ENCODE peak calls at places on chromosome X, in ten cellular contexts. One of them, this sample, is unnamed.

GRCh38 chrX:10106801-10107200 is 50.0 kb upstream of the CLCN4 start:
- DNase-seq in A549: no peak
- DNase-seq in activated CD8-positive, alpha-beta T cell treated with anti-CD3 and anti-CD28 coated beads for 36 hours: peak
- DNase-seq in upper lobe of left lung: no peak
- DNase-seq in astrocyte of the spinal cord: no peak
- DNase-seq in retinal pigment epithelial cell: no peak
- DNase-seq in brain microvascular endothelial cell: no peak
- DNase-seq in mucosa of descending colon: no peak
- DNase-seq in CD4-positive, alpha-beta T cell: peak
- DNase-seq in foreskin fibroblast: no peak
- DNase-seq in this sample: no peak

GRCh38 chrX:133921764-133922389 is 63.5 kb downstream of the GPC3 start:
- DNase-seq in A549: peak
- DNase-seq in activated CD8-positive, alpha-beta T cell treated with anti-CD3 and anti-CD28 coated beads for 36 hours: peak
- DNase-seq in upper lobe of left lung: no peak
- DNase-seq in astrocyte of the spinal cord: no peak
- DNase-seq in retinal pigment epithelial cell: no peak
- DNase-seq in brain microvascular endothelial cell: peak
- DNase-seq in mucosa of descending colon: peak
- DNase-seq in CD4-positive, alpha-beta T cell: peak
- DNase-seq in foreskin fibroblast: no peak
- DNase-seq in this sample: no peak

GRCh38 chrX:64230123-64230970 is at the start of gene ASB12:
- DNase-seq in A549: no peak
- DNase-seq in activated CD8-positive, alpha-beta T cell treated with anti-CD3 and anti-CD28 coated beads for 36 hours: no peak
- DNase-seq in upper lobe of left lung: peak
- DNase-seq in astrocyte of the spinal cord: no peak
- DNase-seq in retinal pigment epithelial cell: no peak
- DNase-seq in brain microvascular endothelial cell: no peak
- DNase-seq in mucosa of descending colon: no peak
- DNase-seq in CD4-positive, alpha-beta T cell: no peak
- DNase-seq in foreskin fibroblast: no peak
- DNase-seq in this sample: no peak

GRCh38 chrX:45824471-45824870 is 623.8 kb upstream of the DIPK2B start:
- DNase-seq in A549: peak
- DNase-seq in activated CD8-positive, alpha-beta T cell treated with anti-CD3 and anti-CD28 coated beads for 36 hours: peak
- DNase-seq in upper lobe of left lung: no peak
- DNase-seq in astrocyte of the spinal cord: peak
- DNase-seq in retinal pigment epithelial cell: peak
- DNase-seq in brain microvascular endothelial cell: peak
- DNase-seq in mucosa of descending colon: no peak
- DNase-seq in CD4-positive, alpha-beta T cell: no peak
- DNase-seq in foreskin fibroblast: peak
- DNase-seq in this sample: peak

GRCh38 chrX:56788717-56789122 is 59.7 kb downstream of the NBDY start:
- DNase-seq in A549: no peak
- DNase-seq in activated CD8-positive, alpha-beta T cell treated with anti-CD3 and anti-CD28 coated beads for 36 hours: no peak
- DNase-seq in upper lobe of left lung: no peak
- DNase-seq in astrocyte of the spinal cord: peak
- DNase-seq in retinal pigment epithelial cell: no peak
- DNase-seq in brain microvascular endothelial cell: no peak
- DNase-seq in mucosa of descending colon: no peak
- DNase-seq in CD4-positive, alpha-beta T cell: peak
- DNase-seq in foreskin fibroblast: no peak
- DNase-seq in this sample: no peak

GRCh38 chrX:107673933-107674479 is 45.7 kb downstream of the PRPS1 start:
- DNase-seq in A549: no peak
- DNase-seq in activated CD8-positive, alpha-beta T cell treated with anti-CD3 and anti-CD28 coated beads for 36 hours: peak
- DNase-seq in upper lobe of left lung: peak
- DNase-seq in astrocyte of the spinal cord: peak
- DNase-seq in retinal pigment epithelial cell: no peak
- DNase-seq in brain microvascular endothelial cell: peak
- DNase-seq in mucosa of descending colon: peak
- DNase-seq in CD4-positive, alpha-beta T cell: peak
- DNase-seq in foreskin fibroblast: peak
- DNase-seq in this sample: no peak

GRCh38 chrX:49960061-49960460 is 37.7 kb downstream of the CLCN5 start:
- DNase-seq in A549: no peak
- DNase-seq in activated CD8-positive, alpha-beta T cell treated with anti-CD3 and anti-CD28 coated beads for 36 hours: no peak
- DNase-seq in upper lobe of left lung: no peak
- DNase-seq in astrocyte of the spinal cord: peak
- DNase-seq in retinal pigment epithelial cell: no peak
- DNase-seq in brain microvascular endothelial cell: no peak
- DNase-seq in mucosa of descending colon: no peak
- DNase-seq in CD4-positive, alpha-beta T cell: no peak
- DNase-seq in foreskin fibroblast: no peak
- DNase-seq in this sample: no peak

GRCh38 chrX:133412665-133413064 is 2.6 kb downstream of the GPC4 start:
- DNase-seq in A549: no peak
- DNase-seq in activated CD8-positive, alpha-beta T cell treated with anti-CD3 and anti-CD28 coated beads for 36 hours: no peak
- DNase-seq in upper lobe of left lung: no peak
- DNase-seq in astrocyte of the spinal cord: no peak
- DNase-seq in retinal pigment epithelial cell: no peak
- DNase-seq in brain microvascular endothelial cell: no peak
- DNase-seq in mucosa of descending colon: no peak
- DNase-seq in CD4-positive, alpha-beta T cell: no peak
- DNase-seq in foreskin fibroblast: no peak
- DNase-seq in this sample: no peak

GRCh38 chrX:24479924-24480722 is 15.0 kb downstream of the PDK3 start:
- DNase-seq in A549: no peak
- DNase-seq in activated CD8-positive, alpha-beta T cell treated with anti-CD3 and anti-CD28 coated beads for 36 hours: peak
- DNase-seq in upper lobe of left lung: no peak
- DNase-seq in astrocyte of the spinal cord: no peak
- DNase-seq in retinal pigment epithelial cell: no peak
- DNase-seq in brain microvascular endothelial cell: no peak
- DNase-seq in mucosa of descending colon: peak
- DNase-seq in CD4-positive, alpha-beta T cell: peak
- DNase-seq in foreskin fibroblast: no peak
- DNase-seq in this sample: no peak

GRCh38 chrX:41303013-41303412 is 30.9 kb upstream of the DDX3X start:
- DNase-seq in A549: no peak
- DNase-seq in activated CD8-positive, alpha-beta T cell treated with anti-CD3 and anti-CD28 coated beads for 36 hours: no peak
- DNase-seq in upper lobe of left lung: no peak
- DNase-seq in astrocyte of the spinal cord: no peak
- DNase-seq in retinal pigment epithelial cell: no peak
- DNase-seq in brain microvascular endothelial cell: no peak
- DNase-seq in mucosa of descending colon: no peak
- DNase-seq in CD4-positive, alpha-beta T cell: no peak
- DNase-seq in foreskin fibroblast: no peak
- DNase-seq in this sample: peak

GRCh38 chrX:10235851-10236250 is 79.1 kb downstream of the CLCN4 start:
- DNase-seq in A549: no peak
- DNase-seq in activated CD8-positive, alpha-beta T cell treated with anti-CD3 and anti-CD28 coated beads for 36 hours: no peak
- DNase-seq in upper lobe of left lung: no peak
- DNase-seq in astrocyte of the spinal cord: peak
- DNase-seq in retinal pigment epithelial cell: peak
- DNase-seq in brain microvascular endothelial cell: peak
- DNase-seq in mucosa of descending colon: no peak
- DNase-seq in CD4-positive, alpha-beta T cell: no peak
- DNase-seq in foreskin fibroblast: peak
- DNase-seq in this sample: no peak

GRCh38 chrX:135396109-135396508 is 25.6 kb upstream of the SMIM10L2A start:
- DNase-seq in A549: no peak
- DNase-seq in activated CD8-positive, alpha-beta T cell treated with anti-CD3 and anti-CD28 coated beads for 36 hours: no peak
- DNase-seq in upper lobe of left lung: no peak
- DNase-seq in astrocyte of the spinal cord: peak
- DNase-seq in retinal pigment epithelial cell: no peak
- DNase-seq in brain microvascular endothelial cell: no peak
- DNase-seq in mucosa of descending colon: no peak
- DNase-seq in CD4-positive, alpha-beta T cell: no peak
- DNase-seq in foreskin fibroblast: peak
- DNase-seq in this sample: peak

GRCh38 chrX:14916017-14916674 is 42.9 kb downstream of the MOSPD2 start:
- DNase-seq in A549: no peak
- DNase-seq in activated CD8-positive, alpha-beta T cell treated with anti-CD3 and anti-CD28 coated beads for 36 hours: no peak
- DNase-seq in upper lobe of left lung: no peak
- DNase-seq in astrocyte of the spinal cord: peak
- DNase-seq in retinal pigment epithelial cell: no peak
- DNase-seq in brain microvascular endothelial cell: peak
- DNase-seq in mucosa of descending colon: no peak
- DNase-seq in CD4-positive, alpha-beta T cell: no peak
- DNase-seq in foreskin fibroblast: peak
- DNase-seq in this sample: peak

GRCh38 chrX:51292421-51292820 is 40.2 kb upstream of the NUDT10 start:
- DNase-seq in A549: no peak
- DNase-seq in activated CD8-positive, alpha-beta T cell treated with anti-CD3 and anti-CD28 coated beads for 36 hours: no peak
- DNase-seq in upper lobe of left lung: no peak
- DNase-seq in astrocyte of the spinal cord: no peak
- DNase-seq in retinal pigment epithelial cell: no peak
- DNase-seq in brain microvascular endothelial cell: no peak
- DNase-seq in mucosa of descending colon: no peak
- DNase-seq in CD4-positive, alpha-beta T cell: no peak
- DNase-seq in foreskin fibroblast: no peak
- DNase-seq in this sample: no peak

GRCh38 chrX:139020793-139021192 is 309.3 kb upstream of the FGF13 start:
- DNase-seq in A549: no peak
- DNase-seq in activated CD8-positive, alpha-beta T cell treated with anti-CD3 and anti-CD28 coated beads for 36 hours: no peak
- DNase-seq in upper lobe of left lung: no peak
- DNase-seq in astrocyte of the spinal cord: no peak
- DNase-seq in retinal pigment epithelial cell: no peak
- DNase-seq in brain microvascular endothelial cell: no peak
- DNase-seq in mucosa of descending colon: no peak
- DNase-seq in CD4-positive, alpha-beta T cell: no peak
- DNase-seq in foreskin fibroblast: no peak
- DNase-seq in this sample: no peak

GRCh38 chrX:153032397-153033118 is 23.7 kb upstream of the PNMA3 start:
- DNase-seq in A549: peak
- DNase-seq in activated CD8-positive, alpha-beta T cell treated with anti-CD3 and anti-CD28 coated beads for 36 hours: peak
- DNase-seq in upper lobe of left lung: peak
- DNase-seq in astrocyte of the spinal cord: peak
- DNase-seq in retinal pigment epithelial cell: no peak
- DNase-seq in brain microvascular endothelial cell: peak
- DNase-seq in mucosa of descending colon: peak
- DNase-seq in CD4-positive, alpha-beta T cell: peak
- DNase-seq in foreskin fibroblast: peak
- DNase-seq in this sample: no peak

GRCh38 chrX:53483838-53484420 is 49.8 kb upstream of the HSD17B10 start:
- DNase-seq in A549: no peak
- DNase-seq in activated CD8-positive, alpha-beta T cell treated with anti-CD3 and anti-CD28 coated beads for 36 hours: no peak
- DNase-seq in upper lobe of left lung: no peak
- DNase-seq in astrocyte of the spinal cord: peak
- DNase-seq in retinal pigment epithelial cell: no peak
- DNase-seq in brain microvascular endothelial cell: no peak
- DNase-seq in mucosa of descending colon: no peak
- DNase-seq in CD4-positive, alpha-beta T cell: no peak
- DNase-seq in foreskin fibroblast: peak
- DNase-seq in this sample: peak

GRCh38 chrX:131704136-131704695 is 160.3 kb downstream of the OR13H1 start:
- DNase-seq in A549: peak
- DNase-seq in activated CD8-positive, alpha-beta T cell treated with anti-CD3 and anti-CD28 coated beads for 36 hours: no peak
- DNase-seq in upper lobe of left lung: no peak
- DNase-seq in astrocyte of the spinal cord: peak
- DNase-seq in retinal pigment epithelial cell: peak
- DNase-seq in brain microvascular endothelial cell: peak
- DNase-seq in mucosa of descending colon: no peak
- DNase-seq in CD4-positive, alpha-beta T cell: no peak
- DNase-seq in foreskin fibroblast: no peak
- DNase-seq in this sample: no peak

GRCh38 chrX:70481424-70481823 is 36.8 kb downstream of the DLG3 start:
- DNase-seq in A549: no peak
- DNase-seq in activated CD8-positive, alpha-beta T cell treated with anti-CD3 and anti-CD28 coated beads for 36 hours: no peak
- DNase-seq in upper lobe of left lung: no peak
- DNase-seq in astrocyte of the spinal cord: no peak
- DNase-seq in retinal pigment epithelial cell: no peak
- DNase-seq in brain microvascular endothelial cell: no peak
- DNase-seq in mucosa of descending colon: no peak
- DNase-seq in CD4-positive, alpha-beta T cell: no peak
- DNase-seq in foreskin fibroblast: no peak
- DNase-seq in this sample: no peak

GRCh38 chrX:46407753-46408130 is 137.5 kb downstream of the ZNF674 start:
- DNase-seq in A549: no peak
- DNase-seq in activated CD8-positive, alpha-beta T cell treated with anti-CD3 and anti-CD28 coated beads for 36 hours: no peak
- DNase-seq in upper lobe of left lung: no peak
- DNase-seq in astrocyte of the spinal cord: peak
- DNase-seq in retinal pigment epithelial cell: no peak
- DNase-seq in brain microvascular endothelial cell: no peak
- DNase-seq in mucosa of descending colon: no peak
- DNase-seq in CD4-positive, alpha-beta T cell: no peak
- DNase-seq in foreskin fibroblast: no peak
- DNase-seq in this sample: no peak

GRCh38 chrX:39563189-39563588 is 534.6 kb downstream of the BCOR start:
- DNase-seq in A549: no peak
- DNase-seq in activated CD8-positive, alpha-beta T cell treated with anti-CD3 and anti-CD28 coated beads for 36 hours: no peak
- DNase-seq in upper lobe of left lung: no peak
- DNase-seq in astrocyte of the spinal cord: no peak
- DNase-seq in retinal pigment epithelial cell: no peak
- DNase-seq in brain microvascular endothelial cell: no peak
- DNase-seq in mucosa of descending colon: no peak
- DNase-seq in CD4-positive, alpha-beta T cell: no peak
- DNase-seq in foreskin fibroblast: no peak
- DNase-seq in this sample: no peak

GRCh38 chrX:71622347-71623104 is 4.2 kb upstream of the CXCR3 start:
- DNase-seq in A549: peak
- DNase-seq in activated CD8-positive, alpha-beta T cell treated with anti-CD3 and anti-CD28 coated beads for 36 hours: peak
- DNase-seq in upper lobe of left lung: no peak
- DNase-seq in astrocyte of the spinal cord: peak
- DNase-seq in retinal pigment epithelial cell: no peak
- DNase-seq in brain microvascular endothelial cell: peak
- DNase-seq in mucosa of descending colon: peak
- DNase-seq in CD4-positive, alpha-beta T cell: peak
- DNase-seq in foreskin fibroblast: peak
- DNase-seq in this sample: peak
- TF ChIP-seq CTCF in A549: no peak
- TF ChIP-seq CTCF in activated CD8-positive, alpha-beta T cell treated with anti-CD3 and anti-CD28 coated beads for 36 hours: no peak
- TF ChIP-seq CTCF in upper lobe of left lung: peak
- TF ChIP-seq CTCF in astrocyte of the spinal cord: no peak
- TF ChIP-seq CTCF in retinal pigment epithelial cell: no peak
- TF ChIP-seq CTCF in brain microvascular endothelial cell: peak
- TF ChIP-seq CTCF in mucosa of descending colon: no peak
- TF ChIP-seq CTCF in CD4-positive, alpha-beta T cell: no peak
- TF ChIP-seq CTCF in foreskin fibroblast: peak
- TF ChIP-seq CTCF in this sample: peak

GRCh38 chrX:1391707-1392375 is at the start of gene SLC25A6:
- DNase-seq in A549: peak
- DNase-seq in activated CD8-positive, alpha-beta T cell treated with anti-CD3 and anti-CD28 coated beads for 36 hours: peak
- DNase-seq in upper lobe of left lung: peak
- DNase-seq in astrocyte of the spinal cord: peak
- DNase-seq in retinal pigment epithelial cell: peak
- DNase-seq in brain microvascular endothelial cell: peak
- DNase-seq in mucosa of descending colon: peak
- DNase-seq in CD4-positive, alpha-beta T cell: peak
- DNase-seq in foreskin fibroblast: peak
- DNase-seq in this sample: peak
- TF ChIP-seq CTCF in A549: no peak
- TF ChIP-seq CTCF in activated CD8-positive, alpha-beta T cell treated with anti-CD3 and anti-CD28 coated beads for 36 hours: peak
- TF ChIP-seq CTCF in upper lobe of left lung: peak
- TF ChIP-seq CTCF in astrocyte of the spinal cord: no peak
- TF ChIP-seq CTCF in retinal pigment epithelial cell: peak
- TF ChIP-seq CTCF in brain microvascular endothelial cell: peak
- TF ChIP-seq CTCF in mucosa of descending colon: no peak
- TF ChIP-seq CTCF in CD4-positive, alpha-beta T cell: peak
- TF ChIP-seq CTCF in foreskin fibroblast: no peak
- TF ChIP-seq CTCF in this sample: peak

GRCh38 chrX:8868906-8869305 is 67.7 kb upstream of the FAM9A start:
- DNase-seq in A549: no peak
- DNase-seq in activated CD8-positive, alpha-beta T cell treated with anti-CD3 and anti-CD28 coated beads for 36 hours: no peak
- DNase-seq in upper lobe of left lung: no peak
- DNase-seq in astrocyte of the spinal cord: peak
- DNase-seq in retinal pigment epithelial cell: no peak
- DNase-seq in brain microvascular endothelial cell: no peak
- DNase-seq in mucosa of descending colon: no peak
- DNase-seq in CD4-positive, alpha-beta T cell: no peak
- DNase-seq in foreskin fibroblast: no peak
- DNase-seq in this sample: no peak
- TF ChIP-seq CTCF in A549: peak
- TF ChIP-seq CTCF in activated CD8-positive, alpha-beta T cell treated with anti-CD3 and anti-CD28 coated beads for 36 hours: no peak
- TF ChIP-seq CTCF in upper lobe of left lung: no peak
- TF ChIP-seq CTCF in astrocyte of the spinal cord: peak
- TF ChIP-seq CTCF in retinal pigment epithelial cell: peak
- TF ChIP-seq CTCF in brain microvascular endothelial cell: peak
- TF ChIP-seq CTCF in mucosa of descending colon: no peak
- TF ChIP-seq CTCF in CD4-positive, alpha-beta T cell: no peak
- TF ChIP-seq CTCF in foreskin fibroblast: peak
- TF ChIP-seq CTCF in this sample: peak

GRCh38 chrX:38260231-38260630 is 39.6 kb upstream of the SRPX start:
- DNase-seq in A549: peak
- DNase-seq in activated CD8-positive, alpha-beta T cell treated with anti-CD3 and anti-CD28 coated beads for 36 hours: no peak
- DNase-seq in upper lobe of left lung: no peak
- DNase-seq in astrocyte of the spinal cord: peak
- DNase-seq in retinal pigment epithelial cell: no peak
- DNase-seq in brain microvascular endothelial cell: peak
- DNase-seq in mucosa of descending colon: no peak
- DNase-seq in CD4-positive, alpha-beta T cell: no peak
- DNase-seq in foreskin fibroblast: no peak
- DNase-seq in this sample: no peak
- TF ChIP-seq CTCF in A549: peak
- TF ChIP-seq CTCF in activated CD8-positive, alpha-beta T cell treated with anti-CD3 and anti-CD28 coated beads for 36 hours: no peak
- TF ChIP-seq CTCF in upper lobe of left lung: peak
- TF ChIP-seq CTCF in astrocyte of the spinal cord: peak
- TF ChIP-seq CTCF in retinal pigment epithelial cell: peak
- TF ChIP-seq CTCF in brain microvascular endothelial cell: peak
- TF ChIP-seq CTCF in mucosa of descending colon: no peak
- TF ChIP-seq CTCF in CD4-positive, alpha-beta T cell: no peak
- TF ChIP-seq CTCF in foreskin fibroblast: peak
- TF ChIP-seq CTCF in this sample: peak

This sample was measured in foreskin keratinocyte.